ENCODE peak calls at places on chromosome 15, in ten cellular contexts. P is uterus, Z is left lung, T is vagina, D is neural progenitor cell, B is fibroblast of lung, L is transverse colon, G is left ventricle myocardium inferior, C is stomach, Q is lung. O is an unnamed sample.

GRCh38 chr15:41904487-41905359 is 10.9 kb upstream of the SPTBN5 start:
- DNase-seq in Q (peak; percentile 68), D (peak; percentile 77), Z (no peak), B (peak; percentile 70), C (peak; percentile 67), P (peak; percentile 58), L (peak; percentile 63), T (no peak), G (peak; percentile 61), O (peak; percentile 73)

GRCh38 chr15:98292442-98293240 is 332.1 kb downstream of the ARRDC4 start:
- DNase-seq in P (no peak), L (peak; percentile 39), T (peak; percentile 79), D (peak; percentile 84), G (peak; percentile 20), B (peak; percentile 12), C (peak; percentile 38), Z (peak; percentile 44), Q (no peak), O (no peak)

GRCh38 chr15:55168350-55168974 is 28.3 kb downstream of the RSL24D1 start:
- DNase-seq in T (no peak), D (peak; percentile 84), Z (no peak), G (no peak), C (peak; percentile 48), B (peak; percentile 71), L (peak; percentile 42), P (no peak), Q (peak; percentile 42), O (no peak)

GRCh38 chr15:38243278-38243677 is 9.4 kb upstream of the SPRED1 start:
- DNase-seq in B (no peak), C (no peak), Z (no peak), L (peak; percentile 50), P (no peak), G (no peak), D (no peak), Q (no peak), T (no peak), O (no peak)

GRCh38 chr15:100107151-100107550 is 234.6 kb downstream of the ADAMTS17 start:
- DNase-seq in T (no peak), Z (no peak), P (no peak), Q (no peak), D (no peak), L (no peak), B (no peak), G (no peak), C (no peak), O (no peak)

GRCh38 chr15:49313650-49314049 is 109.4 kb upstream of the FGF7 start:
- DNase-seq in B (peak; percentile 90), P (no peak), C (no peak), D (no peak), Z (no peak), T (no peak), L (no peak), Q (no peak), G (no peak), O (no peak)

GRCh38 chr15:43299411-43299810 is 31.0 kb downstream of the LCMT2 start:
- DNase-seq in L (no peak), D (no peak), P (no peak), T (no peak), B (no peak), G (no peak), Z (no peak), C (no peak), Q (no peak), O (no peak)

GRCh38 chr15:90192961-90193786 is 8.0 kb upstream of the SEMA4B start:
- DNase-seq in Z (no peak), T (no peak), D (no peak), C (no peak), Q (no peak), L (no peak), G (no peak), P (no peak), B (peak; percentile 69), O (no peak)

GRCh38 chr15:83057660-83058376 is 9.2 kb downstream of the BTBD1 start:
- DNase-seq in B (peak; percentile 38), Z (no peak), P (no peak), T (no peak), L (no peak), Q (no peak), G (no peak), C (no peak), D (no peak), O (no peak)

GRCh38 chr15:73826711-73827243 is 46.6 kb upstream of the TBC1D21 start:
- DNase-seq in G (no peak), C (no peak), Z (no peak), D (no peak), B (no peak), L (no peak), P (no peak), T (no peak), Q (no peak), O (no peak)

GRCh38 chr15:70146771-70147170 is 49.1 kb upstream of the TLE3 start:
- DNase-seq in G (no peak), B (no peak), Q (no peak), T (no peak), C (no peak), Z (no peak), P (no peak), D (no peak), L (no peak), O (no peak)

GRCh38 chr15:44158111-44158510 is 37.0 kb downstream of the FRMD5 start:
- DNase-seq in Q (no peak), D (no peak), G (no peak), L (no peak), T (no peak), C (no peak), P (no peak), Z (no peak), B (no peak), O (no peak)

GRCh38 chr15:90230610-90231009 is 3.1 kb downstream of the CIB1 start:
- DNase-seq in L (no peak), B (no peak), C (no peak), P (no peak), G (no peak), D (no peak), Z (no peak), Q (no peak), T (no peak), O (no peak)

GRCh38 chr15:52005748-52006701 is 13.0 kb upstream of the MAPK6 start:
- DNase-seq in Q (no peak), L (no peak), G (no peak), B (peak; percentile 27), Z (no peak), D (no peak), T (no peak), C (no peak), P (no peak), O (no peak)

GRCh38 chr15:72916939-72917338 is 133.4 kb upstream of the ADPGK start:
- DNase-seq in Q (no peak), L (no peak), B (no peak), P (no peak), T (no peak), Z (no peak), C (no peak), D (no peak), G (no peak), O (no peak)

GRCh38 chr15:46411900-46412299 is 777.1 kb downstream of the SQOR start:
- DNase-seq in T (no peak), Q (no peak), P (no peak), C (no peak), G (no peak), B (no peak), L (no peak), D (no peak), Z (no peak), O (no peak)

GRCh38 chr15:68733666-68734065 is 87.0 kb downstream of the ANP32A start:
- DNase-seq in D (no peak), G (no peak), C (no peak), Q (no peak), B (no peak), P (no peak), L (no peak), Z (no peak), T (no peak), O (no peak)

GRCh38 chr15:67941643-67942315 is 101.9 kb upstream of the RNU6-1 start:
- DNase-seq in T (no peak), G (no peak), C (no peak), Z (no peak), B (no peak), Q (no peak), L (no peak), D (no peak), P (no peak), O (no peak)

GRCh38 chr15:99931703-99932603 is 198.7 kb upstream of the LYSMD4 start:
- DNase-seq in C (no peak), G (no peak), Z (no peak), L (no peak), Q (peak; percentile 25), P (no peak), T (no peak), D (no peak), B (no peak), O (no peak)

GRCh38 chr15:62809968-62810260 is 232.6 kb upstream of the TPM1 start:
- DNase-seq in B (no peak), G (no peak), T (no peak), D (no peak), C (no peak), P (no peak), Z (no peak), Q (no peak), L (no peak), O (no peak)
- H3K27ac ChIP-seq in B (no peak overlapping the region), G (no peak overlapping the region), T (no peak overlapping the region), D (no peak overlapping the region), C (no peak overlapping the region), P (no peak overlapping the region), Z (no peak overlapping the region), Q (no peak overlapping the region), L (no peak overlapping the region), O (no peak overlapping the region)

GRCh38 chr15:78873796-78874761 is 1.4 kb downstream of the MORF4L1 start:
- DNase-seq in Q (no peak), B (no peak), G (no peak), P (peak; percentile 30), Z (peak; percentile 50), L (peak; percentile 24), C (no peak), D (peak; percentile 32), T (no peak), O (no peak)
- H3K4me1 ChIP-seq in Q (peaks cover 7% of the 10 kb centered on the region), B (peaks cover 9% of the 10 kb centered on the region), G (peaks cover 69% of the 10 kb centered on the region), P (no peaks in the 10 kb centered on the region), Z (peaks cover 36% of the 10 kb centered on the region), L (peaks cover 50% of the 10 kb centered on the region), C (peaks cover 53% of the 10 kb centered on the region), D (peaks cover 48% of the 10 kb centered on the region), T (peaks cover 53% of the 10 kb centered on the region), O (no peaks in the 10 kb centered on the region)

GRCh38 chr15:88664151-88664778 is 25.4 kb downstream of the ISG20 start:
- DNase-seq in P (no peak), L (no peak), Q (no peak), Z (no peak), G (no peak), D (no peak), T (no peak), C (peak; percentile 43), B (peak; percentile 47), O (peak; percentile 50)
- TF ChIP-seq CTCF in P (peak; percentile 31), L (peak; percentile 29), Q (peak; percentile 53), Z (peak; percentile 14), G (peak; percentile 42), D (peak; percentile 18), T (no peak), C (no peak), B (no peak), O (no peak)

DNA sequence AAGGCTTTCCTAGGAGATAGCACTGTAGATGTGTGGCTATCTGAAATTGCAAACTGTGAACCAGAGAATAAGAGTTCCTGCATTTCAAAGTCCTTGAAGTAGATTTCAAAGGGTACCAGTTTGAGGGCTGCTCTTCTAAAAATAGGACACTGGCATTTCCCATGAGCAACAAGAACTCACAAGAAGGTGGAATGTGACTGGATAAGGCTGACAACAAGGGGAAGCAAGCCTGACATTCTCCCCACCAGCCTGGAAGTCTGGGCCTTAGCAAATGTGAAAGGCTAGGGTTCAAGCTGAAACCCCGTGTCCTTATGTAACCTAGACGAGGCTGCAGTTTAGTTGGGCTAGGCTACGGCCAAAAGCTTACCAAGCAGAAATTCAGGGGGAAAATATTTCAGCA is 18.7 kb upstream of the TJP1 start:
- DNase-seq in L (no peak), Z (no peak), P (no peak), Q (no peak), B (no peak), D (no peak), C (no peak), G (no peak), T (no peak), O (no peak)
- H3K27ac ChIP-seq in L (no peak overlapping the region), Z (no peak overlapping the region), P (no peak overlapping the region), Q (peak overlapping the region; percentile 84), B (no peak overlapping the region), D (no peak overlapping the region), C (no peak overlapping the region), G (peak overlapping the region; percentile 84), T (no peak overlapping the region), O (peak overlapping the region; percentile 65)